ENCODE peak calls at places on chromosomes 5 and 9, in ten cellular contexts. A is A549; W is IMR-90; I is tibial nerve; R is AG09309; X is cardiac fibroblast; P is adrenal gland; Q is naive thymus-derived CD4-positive, alpha-beta T cell; H is AG04449; J is fibroblast of villous mesenchyme. D is an unnamed sample.

GRCh38 chr5:172798422-172799215 is 27.6 kb upstream of the DUSP1 start:
- DNase-seq in X (peak), J (peak), A (peak), R (peak), H (peak), Q (no peak), I (no peak), P (no peak), W (peak), D (peak)

GRCh38 chr5:64947801-64948200 is 179.1 kb downstream of the CWC27 start:
- DNase-seq in I (no peak), W (no peak), P (no peak), J (no peak), R (no peak), Q (no peak), X (no peak), H (no peak), A (no peak), D (no peak)

GRCh38 chr9:137429546-137429890 is 6.3 kb downstream of the NOXA1 start:
- DNase-seq in H (no peak), A (no peak), R (no peak), Q (no peak), P (no peak), J (no peak), I (no peak), X (no peak), W (no peak), D (no peak)

GRCh38 chr9:76624381-76625048 is 139.7 kb upstream of the PCA3 start:
- DNase-seq in A (no peak), I (no peak), R (no peak), Q (no peak), H (peak), P (no peak), W (no peak), J (no peak), X (no peak), D (no peak)

GRCh38 chr9:23743041-23743440 is 83.0 kb downstream of the ELAVL2 start:
- DNase-seq in Q (no peak), X (no peak), R (no peak), A (no peak), I (no peak), J (no peak), H (no peak), W (no peak), P (no peak), D (no peak)

GRCh38 chr5:170630711-170631141 is 126.9 kb downstream of the KCNIP1 start:
- DNase-seq in J (no peak), I (no peak), H (no peak), X (no peak), A (no peak), W (no peak), P (no peak), Q (no peak), R (no peak), D (no peak)

GRCh38 chr5:158737536-158738027 is 362.1 kb downstream of the EBF1 start:
- DNase-seq in R (no peak), Q (no peak), H (no peak), A (no peak), X (no peak), W (no peak), J (no peak), I (no peak), P (no peak), D (no peak)

GRCh38 chr5:53549792-53550191 is 10.6 kb upstream of the NDUFS4 start:
- DNase-seq in I (no peak), W (no peak), H (no peak), P (no peak), A (no peak), J (no peak), X (no peak), Q (no peak), R (no peak), D (no peak)

GRCh38 chr5:119033135-119033534 is 37.8 kb upstream of the DMXL1 start:
- DNase-seq in A (no peak), R (no peak), X (no peak), H (no peak), I (no peak), W (no peak), Q (no peak), J (no peak), P (no peak), D (no peak)

GRCh38 chr9:96067551-96068076 is 192.1 kb downstream of the ERCC6L2 start:
- DNase-seq in P (no peak), J (no peak), Q (no peak), W (no peak), I (no peak), H (no peak), R (no peak), X (no peak), A (no peak), D (no peak)

GRCh38 chr9:93818795-93819472 is 136.2 kb downstream of the BARX1 start:
- DNase-seq in I (no peak), J (no peak), X (no peak), A (no peak), W (no peak), P (no peak), Q (no peak), H (no peak), R (no peak), D (no peak)

GRCh38 chr9:84782228-84782866 is 112.8 kb downstream of the NTRK2 start:
- DNase-seq in P (no peak), H (no peak), R (no peak), I (no peak), X (peak), Q (no peak), W (peak), J (no peak), A (no peak), D (no peak)

GRCh38 chr9:136192289-136193126 is 12.4 kb downstream of the LHX3 start:
- DNase-seq in A (no peak), X (no peak), Q (no peak), H (no peak), I (no peak), P (no peak), J (no peak), W (no peak), R (no peak), D (no peak)

GRCh38 chr5:125928663-125929062 is 494.5 kb upstream of the GRAMD2B start:
- DNase-seq in X (peak), Q (no peak), R (no peak), I (no peak), J (no peak), W (no peak), H (no peak), A (no peak), P (no peak), D (no peak)

GRCh38 chr5:33227247-33227646 is 213.5 kb upstream of the TARS1 start:
- DNase-seq in P (no peak), I (no peak), H (no peak), A (no peak), R (no peak), J (no peak), Q (no peak), W (peak), X (no peak), D (no peak)

GRCh38 chr5:142644127-142644526 is 41.8 kb downstream of the FGF1 start:
- DNase-seq in X (no peak), J (no peak), P (no peak), W (peak), R (no peak), Q (no peak), I (no peak), H (no peak), A (no peak), D (peak)

GRCh38 chr9:113707953-113708695 is 168.0 kb upstream of the ZNF618 start:
- DNase-seq in I (no peak), A (no peak), J (no peak), Q (no peak), H (no peak), X (no peak), P (peak), R (no peak), W (no peak), D (no peak)

GRCh38 chr5:159303286-159303685 is 27.0 kb downstream of the IL12B start:
- DNase-seq in W (no peak), H (no peak), A (no peak), I (no peak), J (no peak), P (no peak), X (no peak), R (no peak), Q (no peak), D (no peak)

GRCh38 chr5:142794527-142794926 is 24.4 kb downstream of the ARHGAP26 start:
- DNase-seq in X (no peak), I (no peak), Q (no peak), P (no peak), J (no peak), R (no peak), W (no peak), A (no peak), H (no peak), D (no peak)

GRCh38 chr5:97635553-97635952 is 452.5 kb upstream of the RIOK2 start:
- DNase-seq in W (no peak), Q (no peak), X (no peak), J (no peak), P (no peak), A (no peak), I (no peak), R (no peak), H (no peak), D (no peak)

GRCh38 chr5:122880170-122880689 is 34.8 kb downstream of the SNX24 start:
- DNase-seq in H (no peak), W (no peak), P (no peak), Q (no peak), I (no peak), A (no peak), X (no peak), R (no peak), J (peak), D (no peak)

DNA sequence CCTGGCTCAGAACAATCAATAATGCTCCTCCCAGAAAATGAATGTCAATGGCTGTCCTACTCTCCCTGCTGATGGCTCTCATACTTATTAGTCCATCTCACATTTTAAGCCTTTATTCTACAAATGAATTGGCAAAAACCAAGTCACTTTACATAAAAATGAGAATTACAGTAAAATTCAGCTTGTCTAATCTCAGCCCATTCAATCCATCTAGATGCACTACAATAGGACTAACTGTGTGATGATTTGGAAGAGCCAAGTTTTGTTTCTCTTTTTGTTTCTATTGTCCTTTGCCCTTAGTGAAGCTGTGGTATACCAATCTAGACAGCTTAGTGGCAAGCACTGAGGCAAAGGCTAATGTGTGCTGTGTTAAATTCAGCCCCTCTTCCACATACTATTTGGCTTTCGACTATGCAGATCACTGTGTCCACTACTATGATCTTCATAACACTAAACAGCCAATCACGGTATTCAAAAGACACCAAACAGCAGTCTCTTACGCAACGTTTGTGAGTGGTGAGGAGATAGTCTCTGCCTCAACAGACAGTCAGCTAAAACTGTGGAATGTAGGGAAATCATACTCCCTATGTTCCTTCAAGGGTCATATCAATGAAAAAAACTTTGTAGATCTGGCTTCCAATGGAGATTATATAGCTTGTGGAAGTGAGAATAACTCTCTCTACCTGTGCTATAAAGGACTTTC is 140.8 kb upstream of the ZNF462 start:
- DNase-seq in X (peak), A (no peak), Q (no peak), I (no peak), J (peak), H (no peak), W (no peak), P (no peak), R (no peak), D (no peak)
- H3K4me3 ChIP-seq in X (no peak), A (no peak), Q (no peak), I (no peak), J (no peak), H (no peak), W (no peak), P (no peak), R (no peak), D (no peak)

DNA sequence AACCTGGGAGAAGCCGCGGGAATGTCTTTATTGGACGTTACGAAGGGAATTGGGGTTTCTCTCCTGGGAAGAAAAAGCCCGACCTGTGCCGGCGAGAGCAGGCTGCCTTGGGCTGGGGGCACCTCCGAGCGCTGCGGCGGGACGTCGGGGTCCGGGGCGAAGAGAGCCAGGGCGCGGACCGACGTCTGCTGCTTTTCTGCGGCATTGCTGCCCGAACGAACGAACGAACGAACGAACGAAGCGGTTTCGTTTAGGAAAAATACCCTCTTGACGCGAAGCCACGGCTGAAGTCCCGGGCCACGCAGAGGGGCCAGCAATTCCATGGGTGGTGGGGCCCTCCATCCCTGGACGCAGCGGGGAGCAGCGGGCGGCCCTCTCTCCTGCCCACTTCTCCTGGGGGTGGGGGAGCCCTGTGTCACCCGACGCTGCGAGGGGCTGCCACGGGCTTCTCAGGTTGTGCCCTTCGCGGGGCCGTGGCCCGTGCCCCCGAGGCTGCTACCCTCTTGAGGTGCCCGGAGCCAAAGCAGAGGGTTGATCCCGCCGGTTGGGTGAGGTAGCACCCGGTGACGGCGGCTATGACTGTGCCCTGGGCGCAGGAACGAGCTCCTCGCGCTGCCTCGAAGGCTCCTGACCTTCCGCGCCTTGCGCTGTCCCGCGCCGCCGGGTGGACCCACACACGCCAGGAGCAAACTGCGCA is 4.9 kb upstream of the PITX1 start:
- DNase-seq in J (peak), W (no peak), X (no peak), Q (no peak), R (no peak), A (no peak), I (no peak), P (no peak), H (no peak), D (no peak)
- H3K4me3 ChIP-seq in J (peak), W (peak), X (no peak), Q (no peak), R (peak), A (peak), I (peak), P (no peak), H (peak), D (peak)

DNA sequence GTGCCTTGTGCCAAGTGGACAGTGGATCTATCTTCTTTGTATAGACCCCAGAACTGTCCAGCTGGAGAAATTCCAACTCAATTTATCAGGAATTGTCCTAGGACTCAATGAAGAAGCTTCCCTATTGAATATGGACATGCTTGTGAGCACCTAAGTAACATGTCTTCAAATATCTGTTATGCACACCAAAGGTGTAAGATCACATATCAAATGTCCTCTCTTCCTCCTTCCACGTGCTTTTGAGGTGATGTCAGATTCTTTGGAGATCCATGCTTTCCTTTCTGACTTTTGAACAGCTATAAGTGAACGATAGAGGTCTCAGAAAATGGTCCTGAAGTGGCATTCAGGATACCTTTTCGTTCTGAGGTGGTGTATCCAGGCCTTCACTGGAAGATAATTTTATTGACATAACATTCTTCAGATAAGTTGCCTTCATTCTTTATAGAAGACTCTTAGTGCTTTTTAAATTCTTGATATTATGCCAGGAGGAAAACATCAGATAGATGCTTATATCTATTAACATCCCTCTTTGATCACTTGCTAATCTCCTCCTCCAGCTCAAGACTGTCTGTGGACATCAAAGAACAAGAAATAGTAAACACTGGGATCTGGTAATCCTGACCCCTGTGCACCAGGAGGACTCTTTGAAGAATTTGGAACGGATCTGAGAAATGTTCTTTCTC is 246.4 kb downstream of the SMARCA2 start:
- DNase-seq in J (no peak), X (no peak), Q (no peak), I (no peak), R (no peak), P (no peak), H (no peak), W (no peak), A (no peak), D (no peak)
- H3K4me3 ChIP-seq in J (no peak), X (no peak), Q (no peak), I (no peak), R (no peak), P (no peak), H (no peak), W (no peak), A (no peak), D (no peak)

GRCh38 chr5:79613571-79613970 is 1.3 kb downstream of the TENT2 start:
- DNase-seq in Q (no peak), X (peak), H (no peak), W (no peak), J (no peak), A (no peak), P (no peak), R (no peak), I (no peak), D (no peak)

GRCh38 chr5:79605560-79605959 is 6.7 kb upstream of the TENT2 start:
- DNase-seq in I (no peak), R (no peak), W (no peak), H (no peak), Q (no peak), J (no peak), X (no peak), P (no peak), A (no peak), D (no peak)

GRCh38 chr5:79612667-79613190 is 488 bp downstream of the TENT2 start:
- DNase-seq in J (no peak), A (no peak), H (no peak), R (no peak), X (no peak), W (no peak), I (no peak), P (no peak), Q (no peak), D (no peak)

DNA sequence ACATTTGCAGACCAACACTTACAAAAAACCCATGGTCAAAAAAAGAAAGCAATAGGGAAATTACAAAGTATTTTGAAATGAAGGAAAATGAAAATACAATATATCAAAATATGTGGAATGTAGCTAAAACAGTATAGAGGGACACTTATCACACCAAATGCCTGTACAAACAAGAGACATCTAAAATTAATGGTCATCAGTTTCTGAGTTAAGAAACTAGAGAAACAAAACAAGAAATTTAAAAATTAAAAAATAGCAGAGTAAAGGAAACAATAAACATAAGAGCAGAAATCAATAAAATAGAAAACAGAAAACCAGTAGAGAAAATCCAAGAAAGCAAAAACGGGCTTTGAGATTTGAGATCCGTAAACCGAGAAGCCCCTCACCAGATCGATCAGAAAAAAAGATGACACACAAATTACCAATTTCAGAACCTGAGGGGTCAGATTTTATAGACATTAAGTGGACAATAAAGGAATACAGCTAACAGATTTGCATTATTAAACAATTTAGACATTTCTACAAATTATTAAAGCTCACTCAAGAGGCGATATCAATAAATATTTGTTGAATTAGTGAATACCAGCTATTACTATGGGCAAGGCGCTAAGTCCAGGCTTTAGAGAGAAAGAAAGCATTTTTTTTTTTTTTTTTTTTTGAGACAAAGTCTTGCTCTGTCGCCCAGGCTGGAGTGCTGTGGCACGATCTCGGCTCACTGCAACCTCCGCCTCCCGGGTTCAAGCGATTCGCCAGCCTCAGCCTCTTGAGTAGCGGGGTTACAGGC is 1.0 kb upstream of the TENT2 start:
- DNase-seq in H (no peak), X (no peak), A (no peak), J (no peak), R (no peak), Q (no peak), I (no peak), W (no peak), P (no peak), D (no peak)
- H3K4me3 ChIP-seq in H (peak), X (peak), A (peak), J (peak), R (peak), Q (peak), I (peak), W (peak), P (no peak), D (peak)

DNA sequence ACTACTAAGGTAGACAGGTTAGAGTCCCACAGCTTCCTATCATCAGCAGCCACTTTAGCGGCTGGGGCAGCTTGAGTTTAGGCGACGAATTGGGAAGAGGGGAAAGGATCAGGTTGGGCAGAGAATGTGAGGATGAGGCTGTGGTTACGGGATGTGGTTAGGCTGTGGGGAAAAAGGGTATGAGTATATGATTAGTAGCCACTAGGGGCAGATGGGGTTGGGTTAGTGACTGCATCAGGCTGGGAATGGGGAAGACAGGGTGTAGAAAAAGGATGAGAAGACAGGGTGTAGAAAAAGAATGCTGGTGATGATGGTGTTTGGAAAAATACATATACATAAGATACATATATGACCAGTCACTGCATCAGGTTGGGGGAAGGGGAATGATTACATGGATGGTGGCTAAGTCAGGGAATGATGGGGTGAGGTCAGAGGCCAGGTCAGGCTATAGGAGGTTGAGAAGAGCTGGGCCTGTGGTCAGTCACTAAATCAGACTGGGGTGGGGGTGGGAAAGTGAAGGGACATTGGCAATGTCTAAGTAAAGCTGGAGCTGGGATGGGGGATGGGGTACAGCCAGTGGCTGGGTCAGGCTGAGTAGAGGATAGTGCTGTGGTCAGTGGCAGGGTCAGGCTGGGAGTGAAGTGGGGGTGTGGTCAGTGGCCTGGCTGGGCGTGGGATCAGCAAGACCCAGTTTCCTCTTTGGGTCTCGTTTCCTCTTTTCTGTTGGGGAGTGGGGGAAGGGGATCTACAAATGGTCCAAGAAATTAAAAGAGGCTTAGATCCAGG is 2.1 kb downstream of the TLN1 start:
- DNase-seq in I (no peak), H (peak), R (peak), Q (no peak), W (peak), A (peak), J (peak), X (peak), P (peak), D (peak)
- H3K4me3 ChIP-seq in I (peak), H (peak), R (peak), Q (peak), W (peak), A (peak), J (peak), X (peak), P (no peak), D (peak)